ENCODE peak calls at places on chromosomes 11 and 22, in four cellular contexts. K is heart left ventricle, E is Caco-2, G is left ventricle myocardium inferior. I is an unnamed sample.
A peak's percentile ranks its signal among the peaks of the same experiment; 100 is the strongest.

GRCh38 chr11:3146612-3147256 is 18.4 kb downstream of the OSBPL5 start:
- DNase-seq in K (no peak), E (no peak), G (no peak), I (no peak)

GRCh38 chr11:35856756-35857155 is 87.1 kb upstream of the LDLRAD3 start:
- DNase-seq in K (no peak), E (no peak), G (no peak), I (no peak)

GRCh38 chr11:119728226-119728626 is 774 bp downstream of the NECTIN1 start:
- DNase-seq in K (peak; percentile 62), E (peak; percentile 49), G (no peak), I (no peak)

GRCh38 chr11:107221743-107222142 is 203.5 kb upstream of the GUCY1A2 start:
- DNase-seq in K (no peak), E (no peak), G (no peak), I (no peak)

GRCh38 chr11:11787305-11788066 is 54.3 kb upstream of the USP47 start:
- DNase-seq in K (peak; percentile 76), E (peak; percentile 69), G (peak; percentile 53), I (peak; percentile 61)

GRCh38 chr11:86610559-86611341 is 61.7 kb downstream of the ME3 start:
- DNase-seq in K (no peak), E (no peak), G (no peak), I (no peak)

GRCh38 chr22:35538801-35539321 is 1.8 kb upstream of the RASD2 start:
- DNase-seq in K (no peak), E (no peak), G (no peak), I (no peak)

GRCh38 chr11:107301886-107302285 is 155.7 kb downstream of the CWF19L2 start:
- DNase-seq in K (no peak), E (no peak), G (no peak), I (no peak)

GRCh38 chr11:72243173-72243566 is 806 bp downstream of the PHOX2A start:
- DNase-seq in K (no peak), E (peak; percentile 35), G (no peak), I (no peak)

GRCh38 chr22:23183107-23183698 is 2.9 kb downstream of the BCR start:
- DNase-seq in K (peak; percentile 60), E (peak; percentile 66), G (peak; percentile 35), I (peak; percentile 60)

GRCh38 chr22:32880906-32881596 is 79.5 kb downstream of the TIMP3 start:
- DNase-seq in K (peak; percentile 92), E (no peak), G (peak; percentile 89), I (peak; percentile 97)

GRCh38 chr22:19914201-19914943 is 27.2 kb upstream of the COMT start:
- DNase-seq in K (no peak), E (no peak), G (no peak), I (no peak)

GRCh38 chr11:119782673-119783072 is 53.7 kb upstream of the NECTIN1 start:
- DNase-seq in K (no peak), E (no peak), G (no peak), I (no peak)

GRCh38 chr22:49303061-49303735 is 524.5 kb downstream of the BRD1 start:
- DNase-seq in K (no peak), E (no peak), G (no peak), I (peak; percentile 15)

GRCh38 chr22:27633296-27633871 is 168.2 kb downstream of the MN1 start:
- DNase-seq in K (no peak), E (no peak), G (no peak), I (no peak)

GRCh38 chr11:19988598-19988997 is 171.7 kb downstream of the DBX1 start:
- DNase-seq in K (no peak), E (no peak), G (peak; percentile 25), I (peak; percentile 54)

GRCh38 chr11:68120212-68121066 is 749 bp downstream of the CHKA start:
- DNase-seq in K (peak; percentile 80), E (peak; percentile 87), G (peak; percentile 52), I (peak; percentile 63)

GRCh38 chr11:108913204-108913603 is 248.3 kb downstream of the DDX10 start:
- DNase-seq in K (no peak), E (peak; percentile 50), G (no peak), I (no peak)

GRCh38 chr11:87628161-87628560 is 547.1 kb downstream of the RAB38 start:
- DNase-seq in K (no peak), E (no peak), G (no peak), I (no peak)

GRCh38 chr22:39439170-39439569 is 17.6 kb upstream of the MGAT3 start:
- DNase-seq in K (no peak), E (no peak), G (no peak), I (no peak)

GRCh38 chr11:126416542-126417090 is 61.1 kb downstream of the ST3GAL4 start:
- DNase-seq in K (peak; percentile 96), E (peak; percentile 90), G (peak; percentile 91), I (peak; percentile 97)

GRCh38 chr11:10201343-10201742 is 92.7 kb downstream of the SBF2 start:
- DNase-seq in K (no peak), E (no peak), G (no peak), I (no peak)

GRCh38 chr22:42825796-42826195 is 31.3 kb downstream of the ARFGAP3 start:
- DNase-seq in K (no peak), E (no peak), G (no peak), I (no peak)

GRCh38 chr11:78525720-78526119 is 48.9 kb downstream of the NARS2 start:
- DNase-seq in K (no peak), E (no peak), G (no peak), I (no peak)

GRCh38 chr11:2212411-2213251 is 41.0 kb upstream of the TH start:
- DNase-seq in K (peak; percentile 51), E (peak; percentile 34), G (peak; percentile 4), I (no peak)

GRCh38 chr11:134387501-134387900 is 24.5 kb downstream of the B3GAT1 start:
- DNase-seq in K (no peak), E (no peak), G (no peak), I (no peak)

GRCh38 chr11:1453611-1454386 is 32.8 kb downstream of the MOB2 start:
- DNase-seq in K (no peak), E (no peak), G (no peak), I (no peak)

GRCh38 chr11:121654506-121655480 is 202.0 kb upstream of the SORL1-AS1 start:
- DNase-seq in K (no peak), E (no peak), G (no peak), I (no peak)

GRCh38 chr11:46675949-46676348 is 24.5 kb downstream of the ARHGAP1 start:
- DNase-seq in K (no peak), E (no peak), G (no peak), I (peak; percentile 53)

DNA sequence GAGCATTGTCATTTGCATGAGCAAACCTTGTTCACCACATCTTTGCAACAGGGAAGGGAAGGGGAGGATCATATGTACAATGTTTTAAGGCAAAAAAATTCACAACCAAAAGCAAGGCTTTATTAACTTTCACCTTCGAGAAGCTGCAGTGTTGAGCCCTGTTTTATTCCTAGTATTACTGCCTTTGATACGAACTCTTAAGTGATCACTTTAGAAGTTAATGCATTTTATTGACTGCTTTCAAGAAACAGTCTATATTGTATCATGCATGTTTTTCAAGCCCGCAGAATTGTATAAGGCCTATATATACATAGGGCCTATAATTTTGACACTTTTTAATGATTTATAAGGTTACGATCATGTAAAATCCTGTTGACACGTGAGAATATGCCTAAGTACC is 117.5 kb upstream of the VPREB1 start:
- DNase-seq in K (no peak), E (no peak), G (no peak), I (no peak)
- H3K4me3 ChIP-seq in K (no peak overlapping the region), E (no peak overlapping the region), G (no peak overlapping the region), I (no peak overlapping the region)

GRCh38 chr22:47787501-47788227 is 1025.2 kb downstream of the TBC1D22A start:
- DNase-seq in K (no peak), E (no peak), G (no peak), I (no peak)

GRCh38 chr22:47784991-47785390 is 1022.5 kb downstream of the TBC1D22A start:
- DNase-seq in K (no peak), E (no peak), G (no peak), I (no peak)

GRCh38 chr22:47784367-47784983 is 1022.0 kb downstream of the TBC1D22A start:
- DNase-seq in K (no peak), E (no peak), G (no peak), I (no peak)

GRCh38 chr22:47786650-47787290 is 1024.3 kb downstream of the TBC1D22A start:
- DNase-seq in K (no peak), E (no peak), G (no peak), I (no peak)

DNA sequence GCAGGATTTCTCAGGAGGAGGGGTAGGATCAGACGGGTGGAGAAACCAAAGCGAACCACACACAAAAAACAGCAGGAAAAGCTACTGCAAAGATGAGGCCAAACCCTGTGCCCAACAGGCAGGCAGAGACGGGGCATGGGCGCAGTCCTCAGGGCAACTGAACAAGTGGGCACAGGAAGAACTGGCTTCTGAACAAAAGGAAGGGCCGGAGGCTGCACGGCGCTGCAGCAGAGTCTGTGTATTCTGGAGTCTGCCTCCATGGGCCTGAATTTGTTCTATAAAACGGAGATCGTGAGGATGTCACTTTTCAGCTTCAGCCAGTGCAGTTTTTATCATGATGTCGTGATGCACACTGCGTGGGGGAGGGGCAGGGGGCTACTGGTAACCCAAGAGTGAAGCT is 1026.0 kb downstream of the TBC1D22A start:
- DNase-seq in K (no peak), E (no peak), G (no peak), I (no peak)
- H3K9me3 ChIP-seq in K (peaks cover 6% of the 10 kb centered on the region), E (no peaks in the 10 kb centered on the region), G (peaks cover 11% of the 10 kb centered on the region), I (peaks cover 2% of the 10 kb centered on the region)

GRCh38 chr11:70826541-70826943 is 425.8 kb downstream of the SHANK2 start:
- DNase-seq in K (no peak), E (no peak), G (no peak), I (peak; percentile 54)
- H3K4me3 ChIP-seq in K (peak overlapping the region; percentile 23), E (no peak overlapping the region), G (peak overlapping the region; percentile 44), I (peak overlapping the region; percentile 12)

DNA sequence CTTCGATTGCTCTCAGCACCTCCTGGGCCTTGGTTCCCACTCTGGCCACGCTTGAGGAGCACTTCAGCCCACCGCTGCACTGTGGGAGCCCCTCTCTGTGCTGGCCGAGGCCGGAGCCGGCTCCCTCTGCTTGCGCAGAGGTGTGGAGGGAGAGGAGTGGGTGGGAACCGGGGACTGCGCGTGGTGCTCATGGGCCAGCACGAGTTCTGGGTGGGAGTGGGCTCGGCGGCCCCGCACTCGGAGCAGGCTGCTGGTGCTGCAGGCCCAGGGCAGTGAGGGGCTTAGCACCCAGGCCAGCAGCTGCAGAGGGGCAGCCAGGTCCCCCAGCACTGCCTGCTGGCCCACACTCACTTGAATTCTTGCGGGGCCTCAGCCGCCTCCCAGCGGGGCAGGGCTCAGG is 12.2 kb downstream of the OR4B1 start:
- DNase-seq in K (peak; percentile 54), E (no peak), G (no peak), I (no peak)
- H3K9me3 ChIP-seq in K (no peaks in the 10 kb centered on the region), E (no peaks in the 10 kb centered on the region), G (peaks cover 17% of the 10 kb centered on the region), I (no peaks in the 10 kb centered on the region)